ENCODE peak calls at places on chromosome 10, in ten cellular contexts. F is memory B cell, O is K562, L is RKO, V is caudate nucleus, E is GM03348, G is type B pancreatic cell, N is astrocyte of the hippocampus, X is Karpas-422, U is sigmoid colon. S is an unnamed sample.

GRCh38 chr10:4278161-4278560 is 493.2 kb upstream of the KLF6 start:
- DNase-seq in L (no peak), O (no peak), X (no peak), F (no peak), N (no peak), U (no peak), E (no peak), V (no peak), G (no peak), S (no peak)

GRCh38 chr10:987635-987905 is 664 bp upstream of the GTPBP4 start:
- DNase-seq in X (no peak), O (no peak), L (peak), G (no peak), N (peak), V (peak), U (no peak), E (no peak), F (no peak), S (peak)

GRCh38 chr10:127904931-127905622 is 1.8 kb upstream of the PTPRE start:
- DNase-seq in E (no peak), N (no peak), V (no peak), L (no peak), U (peak), G (peak), O (no peak), F (no peak), X (no peak), S (no peak)

GRCh38 chr10:53209941-53210611 is 437.5 kb upstream of the MBL2 start:
- DNase-seq in L (peak), V (no peak), N (peak), X (peak), O (no peak), F (no peak), U (no peak), E (no peak), G (no peak), S (peak)

GRCh38 chr10:1094112-1095057 is 38.2 kb downstream of the WDR37 start:
- DNase-seq in N (no peak), L (no peak), E (no peak), U (no peak), V (no peak), O (no peak), X (no peak), G (no peak), F (no peak), S (no peak)

GRCh38 chr10:43965918-43966570 is 317.4 kb upstream of the ZNF32 start:
- DNase-seq in L (no peak), X (peak), E (no peak), G (no peak), V (no peak), F (no peak), U (no peak), N (no peak), O (no peak), S (no peak)

GRCh38 chr10:121418126-121418777 is 180.0 kb downstream of the FGFR2 start:
- DNase-seq in X (no peak), N (peak), E (no peak), V (no peak), L (peak), O (no peak), G (no peak), U (no peak), F (no peak), S (no peak)

GRCh38 chr10:127911218-127911866 is 4.4 kb downstream of the PTPRE start:
- DNase-seq in X (no peak), F (no peak), L (no peak), N (no peak), V (no peak), G (peak), O (no peak), E (no peak), U (no peak), S (no peak)

GRCh38 chr10:5165738-5166137 is 19.2 kb downstream of the AKR1C8 start:
- DNase-seq in G (no peak), E (no peak), N (peak), F (no peak), O (peak), L (no peak), V (no peak), X (no peak), U (no peak), S (no peak)

GRCh38 chr10:123517901-123518300 is 148.3 kb upstream of the GPR26 start:
- DNase-seq in O (no peak), U (no peak), G (peak), E (no peak), F (no peak), X (no peak), V (no peak), L (no peak), N (no peak), S (no peak)

GRCh38 chr10:98898987-98899386 is 336.7 kb downstream of the HPSE2 start:
- DNase-seq in O (no peak), L (no peak), G (no peak), N (no peak), X (no peak), F (no peak), V (no peak), U (no peak), E (no peak), S (no peak)

GRCh38 chr10:26335574-26336093 is 102.5 kb upstream of the APBB1IP start:
- DNase-seq in U (no peak), F (peak), X (peak), L (no peak), O (no peak), E (no peak), N (no peak), V (no peak), G (no peak), S (peak)

S was measured in NAMALWA.